ENCODE peak calls at places on chromosome 2, in six cellular contexts. X is upper lobe of left lung, M is hepatocyte, J is A549, Q is thoracic aorta, T is neural progenitor cell. D is an unnamed sample. For H3K4me1, the result is how much of the 10 kb centered on the place peaks cover.

GRCh38 chr2:29260151-29260772 is 145.0 kb downstream of the CLIP4 start:
- DNase-seq in X (no peak), M (no peak), J (no peak), Q (no peak), T (no peak), D (no peak)

GRCh38 chr2:114281188-114281587 is 161.3 kb upstream of the DPP10 start:
- DNase-seq in X (no peak), M (no peak), J (no peak), Q (no peak), T (no peak), D (no peak)

GRCh38 chr2:168935810-168936581 is 34.9 kb downstream of the G6PC2 start:
- DNase-seq in X (no peak), M (peak), J (no peak), Q (no peak), T (no peak), D (no peak)

GRCh38 chr2:230209422-230210051 is 10.2 kb downstream of the SP110 start:
- DNase-seq in X (no peak), M (no peak), J (no peak), Q (no peak), T (no peak), D (no peak)

GRCh38 chr2:73087311-73087710 is 15.8 kb upstream of the SFXN5 start:
- DNase-seq in X (no peak), M (no peak), J (no peak), Q (no peak), T (no peak), D (no peak)

GRCh38 chr2:95208101-95208500 is 780 bp downstream of the ZNF892 start:
- DNase-seq in X (no peak), M (no peak), J (no peak), Q (no peak), T (no peak), D (no peak)

GRCh38 chr2:525611-526010 is 151.6 kb downstream of the TMEM18 start:
- DNase-seq in X (no peak), M (no peak), J (no peak), Q (no peak), T (no peak), D (no peak)

GRCh38 chr2:3606028-3606369 is 11.1 kb downstream of the COLEC11 start:
- DNase-seq in X (no peak), M (no peak), J (no peak), Q (no peak), T (no peak), D (no peak)

GRCh38 chr2:133760366-133760765 is 192.1 kb upstream of the NCKAP5 start:
- DNase-seq in X (no peak), M (no peak), J (no peak), Q (no peak), T (no peak), D (no peak)

GRCh38 chr2:102004588-102004987 is 12.8 kb downstream of the IL1R2 start:
- DNase-seq in X (no peak), M (no peak), J (no peak), Q (no peak), T (no peak), D (no peak)

GRCh38 chr2:101124684-101125366 is 26.4 kb downstream of the TBC1D8 start:
- DNase-seq in X (no peak), M (peak), J (peak), Q (peak), T (no peak), D (peak)

GRCh38 chr2:27065128-27065527 is 6.3 kb downstream of the OST4 start:
- DNase-seq in X (no peak), M (no peak), J (no peak), Q (no peak), T (no peak), D (no peak)

GRCh38 chr2:218883491-218884490 is 3.1 kb downstream of the WNT10A start:
- DNase-seq in X (peak), M (peak), J (no peak), Q (no peak), T (peak), D (peak)

GRCh38 chr2:70501215-70501614 is 52.4 kb downstream of the TGFA start:
- DNase-seq in X (no peak), M (no peak), J (no peak), Q (no peak), T (no peak), D (no peak)

GRCh38 chr2:241774419-241775222 is 2.0 kb upstream of the GAL3ST2 start:
- DNase-seq in X (peak), M (no peak), J (no peak), Q (no peak), T (no peak), D (no peak)

GRCh38 chr2:64267699-64268098 is 123.5 kb upstream of the PELI1 start:
- DNase-seq in X (no peak), M (no peak), J (no peak), Q (no peak), T (peak), D (no peak)

GRCh38 chr2:40034801-40035200 is 255.7 kb upstream of the THUMPD2 start:
- DNase-seq in X (no peak), M (no peak), J (no peak), Q (no peak), T (no peak), D (no peak)

GRCh38 chr2:217256261-217256660 is 396.4 kb upstream of the TNP1 start:
- DNase-seq in X (no peak), M (peak), J (no peak), Q (no peak), T (peak), D (no peak)

GRCh38 chr2:55843096-55843991 is 80.2 kb downstream of the EFEMP1 start:
- DNase-seq in X (no peak), M (peak), J (peak), Q (no peak), T (no peak), D (peak)

GRCh38 chr2:227238242-227239237 is 74.1 kb downstream of the COL4A3 start:
- DNase-seq in X (no peak), M (peak), J (peak), Q (peak), T (peak), D (peak)

GRCh38 chr2:191631754-191632153 is 46.2 kb upstream of the NABP1 start:
- DNase-seq in X (no peak), M (peak), J (no peak), Q (no peak), T (no peak), D (no peak)

GRCh38 chr2:105442056-105442455 is 43.2 kb upstream of the FHL2 start:
- DNase-seq in X (no peak), M (no peak), J (no peak), Q (no peak), T (no peak), D (no peak)

GRCh38 chr2:54676656-54677055 is 46.8 kb upstream of the EML6 start:
- DNase-seq in X (no peak), M (no peak), J (no peak), Q (no peak), T (no peak), D (no peak)

GRCh38 chr2:187879491-187879890 is 325.3 kb upstream of the TFPI start:
- DNase-seq in X (no peak), M (no peak), J (no peak), Q (no peak), T (no peak), D (no peak)

GRCh38 chr2:239035997-239036731 is 188.3 kb downstream of the TWIST2 start:
- DNase-seq in X (peak), M (no peak), J (no peak), Q (no peak), T (peak), D (no peak)

DNA sequence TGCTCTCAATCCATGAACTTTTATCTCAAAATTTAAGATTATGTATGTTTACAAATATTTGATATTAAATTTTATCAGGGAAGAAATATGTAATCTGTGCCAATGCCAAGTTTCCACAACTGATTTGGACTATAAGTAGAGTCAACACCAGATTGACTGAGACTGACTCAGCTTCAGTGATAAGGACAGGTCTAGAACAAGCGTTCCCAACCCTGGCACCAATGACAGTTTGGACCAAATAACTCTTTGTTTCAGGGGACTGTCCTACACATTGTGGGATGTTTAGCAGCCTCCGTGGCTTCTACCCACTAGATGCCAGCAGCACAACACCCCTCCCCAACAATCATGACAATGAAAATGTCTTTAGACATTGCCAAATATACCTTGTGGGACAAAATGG is 165.3 kb downstream of the THADA start:
- DNase-seq in X (no peak), M (no peak), J (no peak), Q (no peak), T (no peak), D (no peak)
- H3K4me3 ChIP-seq in X (no peak), M (no peak), J (no peak), Q (no peak), T (no peak), D (no peak)

GRCh38 chr2:106843910-106844250 is 42.1 kb downstream of the ST6GAL2 start:
- DNase-seq in X (no peak), M (no peak), J (no peak), Q (no peak), T (no peak), D (no peak)

GRCh38 chr2:106843001-106843909 is 42.7 kb downstream of the ST6GAL2 start:
- DNase-seq in X (peak), M (no peak), J (no peak), Q (no peak), T (no peak), D (no peak)

GRCh38 chr2:106845716-106846115 is 40.3 kb downstream of the ST6GAL2 start:
- DNase-seq in X (no peak), M (no peak), J (no peak), Q (no peak), T (no peak), D (no peak)

GRCh38 chr2:106841886-106842645 is 43.9 kb downstream of the ST6GAL2 start:
- DNase-seq in X (no peak), M (no peak), J (no peak), Q (no peak), T (no peak), D (no peak)

DNA sequence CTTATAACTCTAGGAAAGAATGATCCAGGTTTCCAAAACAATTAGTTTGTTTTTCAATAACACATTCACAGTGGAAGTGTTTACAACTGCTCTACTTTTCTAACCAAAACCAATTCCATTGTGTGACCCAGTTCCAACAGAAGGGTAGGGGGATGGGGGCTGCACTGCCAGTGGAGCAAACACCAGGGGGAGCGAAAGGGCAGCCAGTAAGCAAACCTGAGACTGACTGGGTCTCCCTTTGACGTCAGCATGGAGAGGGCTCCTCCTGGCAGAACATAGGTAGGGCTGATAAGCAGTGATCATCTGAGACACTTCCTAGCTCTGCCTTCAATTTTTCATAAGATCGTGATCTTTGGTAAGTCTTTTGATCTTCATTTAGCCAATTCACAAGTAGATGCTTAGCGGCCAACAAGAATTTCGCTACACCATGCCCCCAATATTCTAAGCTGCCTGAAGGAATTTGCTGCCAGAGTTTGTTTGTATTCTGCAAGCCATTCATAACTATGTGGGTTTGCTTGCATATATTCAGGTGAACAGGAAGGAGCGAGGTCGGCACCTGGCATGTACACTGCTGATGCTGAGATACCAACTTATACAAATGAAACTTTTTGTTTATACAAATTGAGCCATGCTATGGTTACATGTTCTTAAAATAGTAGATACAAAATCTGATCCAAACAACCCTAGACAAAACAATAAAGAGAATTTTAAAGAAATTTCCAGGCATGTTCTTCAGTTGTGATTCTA is 45.9 kb downstream of the ST6GAL2 start:
- DNase-seq in X (no peak), M (peak), J (no peak), Q (no peak), T (peak), D (peak)
- TF ChIP-seq CTCF in X (peak), M (peak), J (no peak), Q (peak), T (peak), D (peak)

GRCh38 chr2:97732436-97733340 is 19.3 kb downstream of the ZAP70 start:
- DNase-seq in X (peak), M (no peak), J (no peak), Q (no peak), T (no peak), D (no peak)
- H3K4me1 ChIP-seq in X (under half), M (under half), J (under half), Q (under half), T (under half), D (under half)

DNA sequence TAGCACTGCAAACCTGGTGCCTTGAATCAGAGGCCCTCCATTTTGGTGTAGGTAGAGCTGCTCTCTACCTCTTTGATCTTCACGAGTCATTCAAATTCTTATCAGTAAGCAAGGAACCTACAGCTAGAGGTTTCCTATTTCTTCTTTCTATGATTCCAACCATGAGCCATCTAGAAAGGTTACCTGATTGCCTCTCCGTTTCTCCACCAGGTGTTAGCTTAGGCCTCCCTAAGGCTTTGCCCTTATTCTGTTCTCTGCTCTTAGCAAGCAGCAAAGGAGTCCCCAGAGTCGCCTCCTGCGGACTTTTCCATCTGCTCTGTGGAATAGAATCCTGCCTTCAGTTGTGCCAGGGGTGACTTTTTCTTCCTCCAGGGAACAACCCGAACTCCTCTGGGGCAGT is 173.6 kb downstream of the GRB14 start:
- DNase-seq in X (no peak), M (no peak), J (no peak), Q (no peak), T (no peak), D (no peak)
- H3K4me3 ChIP-seq in X (no peak), M (no peak), J (no peak), Q (no peak), T (no peak), D (no peak)

GRCh38 chr2:6184532-6185302 is 492.5 kb downstream of the SOX11 start:
- DNase-seq in X (no peak), M (peak), J (no peak), Q (no peak), T (peak), D (no peak)

GRCh38 chr2:6186332-6187100 is 494.3 kb downstream of the SOX11 start:
- DNase-seq in X (no peak), M (peak), J (peak), Q (no peak), T (no peak), D (peak)

GRCh38 chr2:6183231-6183630 is 491.0 kb downstream of the SOX11 start:
- DNase-seq in X (no peak), M (no peak), J (no peak), Q (no peak), T (no peak), D (no peak)

GRCh38 chr2:6177796-6178195 is 485.6 kb downstream of the SOX11 start:
- DNase-seq in X (no peak), M (no peak), J (no peak), Q (no peak), T (no peak), D (no peak)

GRCh38 chr2:6181525-6182270 is 489.5 kb downstream of the SOX11 start:
- DNase-seq in X (no peak), M (peak), J (no peak), Q (no peak), T (peak), D (no peak)
- TF ChIP-seq CTCF in X (no peak), M (no peak), J (no peak), Q (no peak), T (no peak), D (no peak)

GRCh38 chr2:10406491-10406890 is 41.6 kb downstream of the ODC1 start:
- DNase-seq in X (no peak), M (no peak), J (no peak), Q (no peak), T (no peak), D (no peak)

GRCh38 chr2:10408649-10409579 is 39.2 kb downstream of the ODC1 start:
- DNase-seq in X (peak), M (peak), J (peak), Q (no peak), T (peak), D (peak)

GRCh38 chr2:10407841-10408648 is 40.1 kb downstream of the ODC1 start:
- DNase-seq in X (no peak), M (peak), J (peak), Q (peak), T (no peak), D (peak)

GRCh38 chr2:10406016-10406415 is 42.1 kb downstream of the ODC1 start:
- DNase-seq in X (no peak), M (no peak), J (no peak), Q (no peak), T (no peak), D (no peak)

GRCh38 chr2:10407432-10407831 is 40.7 kb downstream of the ODC1 start:
- DNase-seq in X (no peak), M (no peak), J (no peak), Q (no peak), T (no peak), D (no peak)
- H3K4me1 ChIP-seq in X (half or more), M (under half), J (half or more), Q (under half), T (under half), D (under half)

DNA sequence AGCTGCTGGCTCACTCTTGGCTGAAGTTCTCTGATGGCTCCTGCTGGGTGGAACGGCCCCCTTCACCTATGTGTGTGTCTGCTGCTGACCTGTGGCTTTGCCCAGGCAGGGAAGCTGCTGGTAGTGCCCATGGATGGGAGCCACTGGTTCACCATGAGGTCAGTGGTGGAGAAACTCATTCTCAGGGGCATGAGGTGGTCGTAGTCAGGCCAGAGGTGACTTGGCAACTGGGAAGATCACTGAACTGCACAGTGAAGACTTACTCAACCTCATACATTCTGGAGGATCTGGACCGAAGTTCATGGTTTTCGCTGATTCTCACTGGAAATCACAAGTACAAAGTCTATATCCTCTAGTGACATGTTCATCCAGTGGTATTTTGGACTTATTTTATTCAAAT is 13.9 kb upstream of the UGT1A8 start:
- DNase-seq in X (no peak), M (no peak), J (no peak), Q (no peak), T (no peak), D (no peak)
- H3K4me3 ChIP-seq in X (no peak), M (no peak), J (no peak), Q (no peak), T (no peak), D (no peak)